ENCODE peak calls at places on chromosomes 16 and 17, in four cellular contexts. One of them, this sample, is unnamed. For H3K27me3, the result is how much of the 10 kb centered on the place peaks cover.

GRCh38 chr17:80152057-80152831 is 5.3 kb upstream of the EIF4A3 start:
- DNase-seq in dorsolateral prefrontal cortex: no peak
- DNase-seq in H1: no peak
- DNase-seq in left lung: no peak
- DNase-seq in this sample: no peak

GRCh38 chr17:82349287-82349701 is 9.8 kb upstream of the TEX19 start:
- DNase-seq in dorsolateral prefrontal cortex: no peak
- DNase-seq in H1: no peak
- DNase-seq in left lung: no peak
- DNase-seq in this sample: no peak

GRCh38 chr16:88541109-88541508 is 29.1 kb upstream of the ZC3H18 start:
- DNase-seq in dorsolateral prefrontal cortex: no peak
- DNase-seq in H1: no peak
- DNase-seq in left lung: peak
- DNase-seq in this sample: no peak

GRCh38 chr17:50346313-50347086 is 574 bp downstream of the XYLT2 start:
- DNase-seq in dorsolateral prefrontal cortex: no peak
- DNase-seq in H1: no peak
- DNase-seq in left lung: peak
- DNase-seq in this sample: no peak

GRCh38 chr17:57595426-57595825 is 149.7 kb downstream of the CCDC182 start:
- DNase-seq in dorsolateral prefrontal cortex: no peak
- DNase-seq in H1: no peak
- DNase-seq in left lung: no peak
- DNase-seq in this sample: no peak

GRCh38 chr17:41800601-41801373 is 11.0 kb downstream of the P3H4 start:
- DNase-seq in dorsolateral prefrontal cortex: no peak
- DNase-seq in H1: peak
- DNase-seq in left lung: peak
- DNase-seq in this sample: no peak

GRCh38 chr17:66995944-66996343 is 31.4 kb downstream of the CACNG4 start:
- DNase-seq in dorsolateral prefrontal cortex: no peak
- DNase-seq in H1: no peak
- DNase-seq in left lung: no peak
- DNase-seq in this sample: no peak

GRCh38 chr17:49817993-49818392 is 29.5 kb downstream of the KAT7 start:
- DNase-seq in dorsolateral prefrontal cortex: no peak
- DNase-seq in H1: no peak
- DNase-seq in left lung: no peak
- DNase-seq in this sample: no peak

GRCh38 chr17:82663381-82664275 is 15.4 kb upstream of the WDR45B start:
- DNase-seq in dorsolateral prefrontal cortex: no peak
- DNase-seq in H1: no peak
- DNase-seq in left lung: peak
- DNase-seq in this sample: no peak

GRCh38 chr17:42276359-42276608 is at the start of gene STAT5B:
- DNase-seq in dorsolateral prefrontal cortex: no peak
- DNase-seq in H1: no peak
- DNase-seq in left lung: peak
- DNase-seq in this sample: peak

GRCh38 chr17:56976941-56977570 is 875 bp upstream of the SCPEP1 start:
- DNase-seq in dorsolateral prefrontal cortex: no peak
- DNase-seq in H1: no peak
- DNase-seq in left lung: no peak
- DNase-seq in this sample: no peak

GRCh38 chr16:74031551-74031950 is 265.1 kb upstream of the PSMD7 start:
- DNase-seq in dorsolateral prefrontal cortex: no peak
- DNase-seq in H1: no peak
- DNase-seq in left lung: no peak
- DNase-seq in this sample: no peak

GRCh38 chr16:81485824-81486554 is 41.4 kb downstream of the CMIP start:
- DNase-seq in dorsolateral prefrontal cortex: no peak
- DNase-seq in H1: no peak
- DNase-seq in left lung: no peak
- DNase-seq in this sample: no peak

GRCh38 chr16:83706394-83706793 is 101.4 kb upstream of the HSBP1 start:
- DNase-seq in dorsolateral prefrontal cortex: no peak
- DNase-seq in H1: no peak
- DNase-seq in left lung: no peak
- DNase-seq in this sample: no peak

GRCh38 chr16:15672514-15673167 is 22.6 kb downstream of the NDE1 start:
- DNase-seq in dorsolateral prefrontal cortex: peak
- DNase-seq in H1: no peak
- DNase-seq in left lung: peak
- DNase-seq in this sample: no peak

GRCh38 chr17:6498356-6498755 is 54.1 kb downstream of the PIMREG start:
- DNase-seq in dorsolateral prefrontal cortex: no peak
- DNase-seq in H1: no peak
- DNase-seq in left lung: no peak
- DNase-seq in this sample: no peak

GRCh38 chr17:588519-588918 is 126.1 kb downstream of the VPS53 start:
- DNase-seq in dorsolateral prefrontal cortex: no peak
- DNase-seq in H1: no peak
- DNase-seq in left lung: no peak
- DNase-seq in this sample: no peak

GRCh38 chr17:63479495-63480184 is 2.8 kb downstream of the ACE start:
- DNase-seq in dorsolateral prefrontal cortex: no peak
- DNase-seq in H1: no peak
- DNase-seq in left lung: no peak
- DNase-seq in this sample: no peak

GRCh38 chr17:49646391-49647255 is 31.3 kb downstream of the SPOP start:
- DNase-seq in dorsolateral prefrontal cortex: no peak
- DNase-seq in H1: no peak
- DNase-seq in left lung: no peak
- DNase-seq in this sample: peak

GRCh38 chr16:87344165-87344930 is 27.2 kb upstream of the C16orf95 start:
- DNase-seq in dorsolateral prefrontal cortex: no peak
- DNase-seq in H1: no peak
- DNase-seq in left lung: no peak
- DNase-seq in this sample: no peak

GRCh38 chr17:73430165-73430680 is 118.4 kb upstream of the CDC42EP4 start:
- DNase-seq in dorsolateral prefrontal cortex: no peak
- DNase-seq in H1: no peak
- DNase-seq in left lung: no peak
- DNase-seq in this sample: no peak

GRCh38 chr17:74859439-74860228 is at the start of gene GRIN2C:
- DNase-seq in dorsolateral prefrontal cortex: no peak
- DNase-seq in H1: no peak
- DNase-seq in left lung: no peak
- DNase-seq in this sample: no peak

GRCh38 chr16:4266372-4266771 is 6.5 kb downstream of the TFAP4 start:
- DNase-seq in dorsolateral prefrontal cortex: no peak
- DNase-seq in H1: no peak
- DNase-seq in left lung: no peak
- DNase-seq in this sample: no peak

GRCh38 chr17:62307196-62307595 is 73.2 kb upstream of the EFCAB3 start:
- DNase-seq in dorsolateral prefrontal cortex: no peak
- DNase-seq in H1: no peak
- DNase-seq in left lung: no peak
- DNase-seq in this sample: no peak

GRCh38 chr16:89315791-89316581 is 98.5 kb downstream of the ZNF778 start:
- DNase-seq in dorsolateral prefrontal cortex: no peak
- DNase-seq in H1: no peak
- DNase-seq in left lung: peak
- DNase-seq in this sample: peak

DNA sequence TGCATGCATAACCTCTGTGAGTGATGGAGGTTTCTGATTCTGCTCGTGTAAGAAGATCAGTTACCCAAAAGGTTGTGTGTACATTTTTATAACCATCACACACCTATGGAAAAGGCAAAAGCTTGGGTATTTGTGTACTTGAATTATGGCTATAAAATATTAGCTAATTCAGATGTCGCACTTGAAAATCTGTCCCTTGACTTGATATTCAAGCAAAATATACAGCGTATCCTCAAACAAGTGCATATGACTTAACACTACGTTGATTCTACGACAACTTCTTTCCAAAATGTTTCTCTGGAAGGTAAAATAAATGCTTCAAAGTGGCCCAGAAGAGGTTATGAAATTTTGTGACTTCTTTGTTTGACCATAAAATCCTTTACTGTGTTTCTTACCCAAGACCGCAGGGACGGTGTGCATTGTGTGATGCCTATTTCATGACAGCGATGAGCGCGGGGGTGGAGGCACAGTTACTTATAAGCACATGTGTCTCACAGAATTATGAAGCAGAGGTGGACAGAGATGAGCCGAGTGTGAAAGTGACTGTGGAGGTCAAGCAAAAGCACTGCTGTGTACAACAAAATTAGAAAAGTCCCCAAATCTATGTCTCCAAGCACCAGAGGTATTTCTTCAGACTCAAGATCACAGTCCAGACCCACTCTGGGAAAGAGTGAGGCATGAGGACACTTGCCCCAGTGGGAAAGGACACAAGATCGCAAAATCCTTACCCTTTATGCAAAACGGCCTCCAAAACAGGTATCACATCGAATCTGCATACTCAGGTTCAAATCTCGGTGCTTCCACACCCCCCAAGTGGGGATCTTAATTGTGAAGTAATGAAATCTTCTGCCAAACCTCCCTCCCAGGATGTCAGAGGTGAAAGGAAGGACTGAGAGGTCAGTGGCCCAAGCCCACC is 4.1 kb upstream of the HOXB9 start:
- DNase-seq in dorsolateral prefrontal cortex: no peak
- DNase-seq in H1: no peak
- DNase-seq in left lung: no peak
- DNase-seq in this sample: no peak
- H3K27me3 ChIP-seq in dorsolateral prefrontal cortex: half or more
- H3K27me3 ChIP-seq in H1: half or more
- H3K27me3 ChIP-seq in left lung: half or more
- H3K27me3 ChIP-seq in this sample: under half

GRCh38 chr16:69330286-69331109 is at the start of gene PDF:
- DNase-seq in dorsolateral prefrontal cortex: peak
- DNase-seq in H1: peak
- DNase-seq in left lung: peak
- DNase-seq in this sample: peak
- TF ChIP-seq CTCF in dorsolateral prefrontal cortex: peak
- TF ChIP-seq CTCF in H1: no peak
- TF ChIP-seq CTCF in left lung: no peak
- TF ChIP-seq CTCF in this sample: no peak

GRCh38 chr16:49837673-49838360 is 18.1 kb downstream of the ZNF423 start:
- DNase-seq in dorsolateral prefrontal cortex: no peak
- DNase-seq in H1: no peak
- DNase-seq in left lung: no peak
- DNase-seq in this sample: no peak

GRCh38 chr16:49836668-49837067 is 19.2 kb downstream of the ZNF423 start:
- DNase-seq in dorsolateral prefrontal cortex: no peak
- DNase-seq in H1: no peak
- DNase-seq in left lung: no peak
- DNase-seq in this sample: no peak

GRCh38 chr16:49839462-49839825 is 16.5 kb downstream of the ZNF423 start:
- DNase-seq in dorsolateral prefrontal cortex: no peak
- DNase-seq in H1: no peak
- DNase-seq in left lung: peak
- DNase-seq in this sample: no peak

GRCh38 chr16:49838639-49839461 is 17.1 kb downstream of the ZNF423 start:
- DNase-seq in dorsolateral prefrontal cortex: no peak
- DNase-seq in H1: no peak
- DNase-seq in left lung: peak
- DNase-seq in this sample: no peak

DNA sequence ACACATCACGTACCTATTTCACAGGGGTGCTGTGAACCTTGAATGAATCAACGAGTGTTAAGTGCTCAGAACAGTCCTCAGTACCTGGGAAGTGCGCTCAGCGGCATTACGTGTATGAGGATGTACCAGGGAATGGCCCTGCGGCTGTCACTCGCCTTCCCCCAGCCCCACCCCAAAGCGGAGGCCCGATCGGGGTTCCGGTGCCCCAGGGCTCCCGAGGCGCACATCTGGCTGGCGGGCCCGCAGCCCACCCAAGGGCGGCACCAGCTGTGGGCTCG is 17.6 kb downstream of the ZNF423 start:
- DNase-seq in dorsolateral prefrontal cortex: no peak
- DNase-seq in H1: no peak
- DNase-seq in left lung: no peak
- DNase-seq in this sample: no peak
- H3K4me3 ChIP-seq in dorsolateral prefrontal cortex: peak
- H3K4me3 ChIP-seq in H1: peak
- H3K4me3 ChIP-seq in left lung: no peak
- H3K4me3 ChIP-seq in this sample: no peak

GRCh38 chr17:33241390-33241789 is 51.7 kb downstream of the ASIC2 start:
- DNase-seq in dorsolateral prefrontal cortex: no peak
- DNase-seq in H1: no peak
- DNase-seq in left lung: no peak
- DNase-seq in this sample: no peak

GRCh38 chr17:33243732-33244131 is 49.4 kb downstream of the ASIC2 start:
- DNase-seq in dorsolateral prefrontal cortex: no peak
- DNase-seq in H1: no peak
- DNase-seq in left lung: no peak
- DNase-seq in this sample: no peak

GRCh38 chr17:33242725-33243124 is 50.4 kb downstream of the ASIC2 start:
- DNase-seq in dorsolateral prefrontal cortex: no peak
- DNase-seq in H1: no peak
- DNase-seq in left lung: no peak
- DNase-seq in this sample: no peak

GRCh38 chr17:33239702-33240101 is 53.4 kb downstream of the ASIC2 start:
- DNase-seq in dorsolateral prefrontal cortex: no peak
- DNase-seq in H1: no peak
- DNase-seq in left lung: no peak
- DNase-seq in this sample: no peak

DNA sequence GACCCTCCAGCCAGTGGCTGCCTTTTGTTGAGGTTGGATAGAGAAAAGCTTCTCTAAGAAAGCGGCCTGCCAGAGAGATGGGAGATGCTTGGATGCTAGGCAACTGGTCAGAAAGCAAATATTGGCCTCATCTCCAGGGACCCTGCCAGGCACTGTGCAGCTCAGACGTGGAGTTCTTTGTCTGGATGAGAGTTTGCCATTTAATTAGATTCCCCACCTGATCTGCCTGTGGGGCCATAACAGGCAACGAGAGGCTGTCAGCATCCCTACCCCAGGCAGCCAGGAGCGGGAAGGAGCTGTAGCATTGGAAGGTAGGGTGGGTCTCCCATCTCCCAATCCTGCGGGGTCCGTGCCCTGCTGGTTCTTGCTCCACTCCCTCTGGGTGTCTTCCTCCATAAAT is 52.7 kb downstream of the ASIC2 start:
- DNase-seq in dorsolateral prefrontal cortex: no peak
- DNase-seq in H1: no peak
- DNase-seq in left lung: no peak
- DNase-seq in this sample: no peak
- H3K27me3 ChIP-seq in dorsolateral prefrontal cortex: under half
- H3K27me3 ChIP-seq in H1: under half
- H3K27me3 ChIP-seq in left lung: under half
- H3K27me3 ChIP-seq in this sample: under half

GRCh38 chr17:44733753-44734152 is 25.0 kb upstream of the ADAM11 start:
- DNase-seq in dorsolateral prefrontal cortex: peak
- DNase-seq in H1: no peak
- DNase-seq in left lung: no peak
- DNase-seq in this sample: no peak
- TF ChIP-seq CTCF in dorsolateral prefrontal cortex: no peak
- TF ChIP-seq CTCF in H1: peak
- TF ChIP-seq CTCF in left lung: no peak
- TF ChIP-seq CTCF in this sample: no peak